ENCODE peak calls at places on chromosomes 3 and 15, in four cellular contexts. B, U, Y and Q are unnamed samples.

GRCh38 chr3:99896482-99896881 is 78.8 kb downstream of the CMSS1 start:
- DNase-seq in B (peak; percentile 6), U (no peak), Y (no peak), Q (no peak)

GRCh38 chr3:51819709-51820406 is 40.8 kb upstream of the IQCF6 start:
- DNase-seq in B (peak; percentile 74), U (peak; percentile 82), Y (no peak), Q (no peak)

GRCh38 chr15:85289677-85290365 is 90.6 kb upstream of the AKAP13 start:
- DNase-seq in B (peak; percentile 54), U (peak; percentile 38), Y (peak; percentile 72), Q (peak; percentile 63)

GRCh38 chr15:97085806-97086205 is 755.3 kb downstream of the NR2F2 start:
- DNase-seq in B (no peak), U (no peak), Y (no peak), Q (no peak)

GRCh38 chr15:80328496-80328895 is 75.7 kb upstream of the ARNT2 start:
- DNase-seq in B (no peak), U (no peak), Y (no peak), Q (no peak)

GRCh38 chr15:95021816-95022215 is 790.5 kb downstream of the MCTP2 start:
- DNase-seq in B (no peak), U (no peak), Y (no peak), Q (no peak)

GRCh38 chr15:28191832-28192231 is 92.7 kb upstream of the OCA2 start:
- DNase-seq in B (peak; percentile 38), U (peak; percentile 41), Y (peak; percentile 71), Q (peak; percentile 32)

GRCh38 chr3:50652709-50653108 is 22.0 kb upstream of the DOCK3 start:
- DNase-seq in B (peak; percentile 57), U (peak; percentile 77), Y (peak; percentile 80), Q (peak; percentile 50)

GRCh38 chr3:181629701-181630100 is 82.0 kb upstream of the SOX2 start:
- DNase-seq in B (no peak), U (no peak), Y (no peak), Q (no peak)

GRCh38 chr15:69132935-69133861 is 27.2 kb upstream of the GLCE start:
- DNase-seq in B (no peak), U (no peak), Y (no peak), Q (no peak)

GRCh38 chr3:189123595-189124387 is 48.0 kb upstream of the TPRG1 start:
- DNase-seq in B (no peak), U (no peak), Y (peak; percentile 59), Q (peak; percentile 31)

GRCh38 chr3:186991470-186991869 is 61.1 kb downstream of the ST6GAL1 start:
- DNase-seq in B (no peak), U (no peak), Y (no peak), Q (no peak)

DNA sequence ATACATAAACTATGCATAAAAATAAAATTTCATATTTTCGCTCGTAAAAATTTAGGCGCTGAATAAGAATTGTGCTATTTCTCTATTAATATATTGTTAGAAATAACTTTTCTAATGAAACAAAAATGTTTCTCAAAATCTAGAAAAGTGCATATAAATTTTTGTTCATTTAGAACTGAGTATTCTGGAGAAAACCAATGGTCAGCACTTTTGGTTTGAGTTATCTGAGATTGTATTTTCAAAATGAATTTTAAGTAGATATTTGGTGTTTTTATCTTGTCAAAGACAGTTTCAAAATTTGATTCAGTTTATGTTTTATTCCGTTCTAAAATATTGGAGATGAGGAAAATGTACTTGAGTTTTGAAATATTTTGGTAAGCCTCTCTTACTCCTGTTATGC is 13.9 kb downstream of the MYNN start:
- DNase-seq in B (no peak), U (no peak), Y (no peak), Q (no peak)
- H3K36me3 ChIP-seq in B (peaks cover 20% of the 10 kb centered on the region), U (peaks cover 3% of the 10 kb centered on the region), Y (no peaks in the 10 kb centered on the region), Q (peaks cover 18% of the 10 kb centered on the region)

GRCh38 chr3:76624128-76624527 is 415.8 kb upstream of the ROBO2 start:
- DNase-seq in B (no peak), U (no peak), Y (no peak), Q (no peak)
- H3K4me3 ChIP-seq in B (no peak overlapping the region), U (no peak overlapping the region), Y (no peak overlapping the region), Q (no peak overlapping the region)

GRCh38 chr3:42050126-42050525 is 41.0 kb upstream of the TRAK1 start:
- DNase-seq in B (no peak), U (no peak), Y (no peak), Q (no peak)

GRCh38 chr3:42051384-42052131 is 39.6 kb upstream of the TRAK1 start:
- DNase-seq in B (no peak), U (no peak), Y (no peak), Q (no peak)

GRCh38 chr3:42043116-42043796 is 47.9 kb upstream of the TRAK1 start:
- DNase-seq in B (peak; percentile 91), U (peak; percentile 97), Y (no peak), Q (no peak)

GRCh38 chr3:42042747-42043115 is 48.4 kb upstream of the TRAK1 start:
- DNase-seq in B (no peak), U (no peak), Y (no peak), Q (no peak)

GRCh38 chr3:42045719-42046243 is 45.4 kb upstream of the TRAK1 start:
- DNase-seq in B (no peak), U (no peak), Y (no peak), Q (no peak)
- H3K4me1 ChIP-seq in B (peaks cover 39% of the 10 kb centered on the region), U (peaks cover 3% of the 10 kb centered on the region), Y (peaks cover 62% of the 10 kb centered on the region), Q (peaks cover 37% of the 10 kb centered on the region)

GRCh38 chr3:44782891-44783290 is 21.3 kb downstream of the KIF15 start:
- DNase-seq in B (no peak), U (no peak), Y (no peak), Q (no peak)
- H3K36me3 ChIP-seq in B (peaks cover 8% of the 10 kb centered on the region), U (peaks cover 2% of the 10 kb centered on the region), Y (no peaks in the 10 kb centered on the region), Q (no peaks in the 10 kb centered on the region)

DNA sequence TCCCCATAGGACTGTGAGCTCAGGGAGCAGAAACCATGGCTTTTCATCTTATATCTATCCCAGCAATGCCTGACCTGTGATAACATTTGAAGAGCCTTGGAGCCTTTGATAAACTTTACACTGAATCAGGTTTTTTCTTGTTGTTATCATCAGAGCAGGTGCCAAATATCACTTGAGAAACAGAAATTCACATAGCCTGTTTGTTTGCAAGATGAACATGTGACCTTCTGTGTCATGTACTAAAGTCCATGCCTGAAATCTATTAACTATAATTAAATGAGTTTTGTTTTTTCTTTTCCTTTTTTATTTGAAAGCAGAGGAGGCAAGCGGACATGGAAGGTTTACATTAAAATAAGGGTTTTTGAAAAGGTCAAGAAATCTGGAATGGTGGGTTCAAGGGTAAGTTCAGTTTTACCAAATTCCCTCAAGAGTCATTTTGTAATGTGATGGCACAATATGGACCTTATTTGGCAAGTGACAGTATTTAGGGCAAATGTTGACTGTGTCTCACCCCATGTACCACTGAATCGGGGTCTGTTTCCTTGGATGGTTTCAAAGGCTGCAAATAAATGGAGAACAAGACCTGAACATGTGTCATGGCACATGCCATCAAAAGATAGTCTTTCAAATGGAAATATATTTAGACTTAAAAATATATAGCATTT is 90.7 kb downstream of the NEK10 start:
- DNase-seq in B (no peak), U (no peak), Y (no peak), Q (no peak)
- H3K4me3 ChIP-seq in B (no peak overlapping the region), U (no peak overlapping the region), Y (no peak overlapping the region), Q (no peak overlapping the region)

GRCh38 chr3:136728434-136728833 is 23.7 kb downstream of the STAG1 start:
- DNase-seq in B (no peak), U (no peak), Y (no peak), Q (no peak)
- H3K4me1 ChIP-seq in B (peaks cover 36% of the 10 kb centered on the region), U (peaks cover 3% of the 10 kb centered on the region), Y (peaks cover 67% of the 10 kb centered on the region), Q (peaks cover 33% of the 10 kb centered on the region)

DNA sequence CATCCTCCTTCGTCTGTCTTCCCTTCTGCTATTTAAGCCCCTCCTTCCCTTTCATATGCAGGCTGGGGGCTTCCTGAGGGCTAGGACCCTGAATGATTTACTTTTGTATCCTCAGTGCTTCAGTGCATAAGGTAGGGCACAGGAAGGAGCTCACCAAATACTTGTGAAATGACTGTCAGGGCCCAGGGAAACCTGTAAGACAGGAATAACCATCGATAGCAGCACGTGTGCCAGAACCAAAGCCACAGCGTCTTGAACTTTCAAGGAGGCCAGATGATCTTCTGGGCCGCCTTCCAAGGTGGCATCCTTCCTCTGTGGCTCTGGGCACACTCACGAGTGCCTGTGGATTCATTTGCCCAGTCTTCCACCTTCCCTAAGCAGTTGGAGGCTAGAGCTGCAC is 3.9 kb downstream of the TMED3 start:
- DNase-seq in B (no peak), U (no peak), Y (no peak), Q (peak; percentile 63)
- H3K36me3 ChIP-seq in B (no peaks in the 10 kb centered on the region), U (peaks cover 19% of the 10 kb centered on the region), Y (no peaks in the 10 kb centered on the region), Q (peaks cover 11% of the 10 kb centered on the region)

DNA sequence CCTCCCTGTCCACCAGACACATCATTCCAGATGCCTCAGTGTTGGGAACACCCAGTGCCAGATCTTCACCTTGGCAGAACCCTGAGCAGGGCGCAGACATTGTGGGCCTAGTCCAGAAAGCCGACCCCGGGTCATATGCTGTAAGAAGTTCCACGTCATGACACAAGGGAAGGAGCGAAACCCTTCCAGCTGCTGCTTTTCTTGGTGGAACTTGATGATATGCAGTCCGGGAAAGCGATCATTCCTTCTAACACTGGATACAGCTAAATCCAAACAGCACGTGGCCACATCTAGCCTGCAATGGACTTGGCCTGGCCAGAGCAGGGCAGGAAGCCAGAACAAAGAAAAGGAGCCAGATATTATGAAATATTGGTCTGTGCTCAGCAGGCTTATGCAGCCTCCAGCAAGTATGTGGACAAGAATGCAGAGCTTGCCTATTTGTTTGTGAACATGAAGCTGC is 22.0 kb downstream of the GASK1A start:
- DNase-seq in B (no peak), U (no peak), Y (peak; percentile 93), Q (peak; percentile 80)
- H3K4me3 ChIP-seq in B (no peak overlapping the region), U (no peak overlapping the region), Y (peak overlapping the region; percentile 52), Q (no peak overlapping the region)